ENCODE peak calls at places on chromosomes 4 and X, in nine cellular contexts. G is H9, O is GM13977, J is BE2C, W is astrocyte of the spinal cord, U is foreskin keratinocyte, Y is pancreas, H is ascending aorta, E is testis. T is an unnamed sample.

GRCh38 chr4:17447056-17447455 is 64.8 kb downstream of the QDPR start:
- DNase-seq in G (no peak), O (no peak), J (no peak), W (peak; percentile 23), U (peak; percentile 70), Y (no peak), H (no peak), E (no peak), T (no peak)

GRCh38 chr4:54571293-54571723 is 86.4 kb upstream of the KIT start:
- DNase-seq in G (no peak), O (no peak), J (no peak), W (no peak), U (no peak), Y (no peak), H (no peak), E (no peak), T (no peak)

GRCh38 chr4:98802673-98803286 is 126.2 kb downstream of the EIF4E start:
- DNase-seq in G (no peak), O (no peak), J (no peak), W (no peak), U (no peak), Y (no peak), H (no peak), E (no peak), T (no peak)

GRCh38 chrX:143082537-143082936 is 56.8 kb downstream of the SPANXN4 start:
- DNase-seq in G (no peak), O (no peak), J (no peak), W (no peak), U (no peak), Y (no peak), H (no peak), E (no peak), T (no peak)

GRCh38 chr4:122531514-122531913 is 75.0 kb upstream of the IL2 start:
- DNase-seq in G (no peak), O (no peak), J (no peak), W (no peak), U (no peak), Y (no peak), H (no peak), E (no peak), T (no peak)

GRCh38 chrX:150688911-150689451 is 4.2 kb upstream of the MTMR1 start:
- DNase-seq in G (peak; percentile 43), O (no peak), J (no peak), W (peak; percentile 93), U (peak; percentile 96), Y (no peak), H (no peak), E (no peak), T (peak; percentile 56)

GRCh38 chr4:118099106-118099505 is 64.8 kb downstream of the NDST3 start:
- DNase-seq in G (no peak), O (no peak), J (no peak), W (no peak), U (no peak), Y (no peak), H (no peak), E (no peak), T (no peak)

GRCh38 chrX:29687687-29688086 is 527.7 kb upstream of the MAGEB2 start:
- DNase-seq in G (no peak), O (no peak), J (no peak), W (peak; percentile 64), U (peak; percentile 30), Y (no peak), H (no peak), E (no peak), T (no peak)

GRCh38 chr4:95363966-95364365 is 184.8 kb downstream of the UNC5C start:
- DNase-seq in G (no peak), O (no peak), J (no peak), W (no peak), U (peak; percentile 10), Y (no peak), H (no peak), E (no peak), T (no peak)

GRCh38 chrX:13808865-13809264 is 8.0 kb downstream of the GPM6B start:
- DNase-seq in G (no peak), O (no peak), J (no peak), W (no peak), U (no peak), Y (no peak), H (no peak), E (no peak), T (no peak)

GRCh38 chrX:7110821-7111276 is 36.7 kb upstream of the STS start:
- DNase-seq in G (no peak), O (no peak), J (no peak), W (no peak), U (no peak), Y (no peak), H (no peak), E (no peak), T (no peak)

GRCh38 chr4:184282251-184282713 is 64.6 kb upstream of the ENPP6 start:
- DNase-seq in G (no peak), O (peak; percentile 30), J (no peak), W (no peak), U (peak; percentile 79), Y (no peak), H (no peak), E (no peak), T (no peak)

GRCh38 chr4:19987746-19988145 is 264.0 kb upstream of the SLIT2 start:
- DNase-seq in G (no peak), O (no peak), J (no peak), W (peak; percentile 83), U (peak; percentile 71), Y (no peak), H (no peak), E (no peak), T (no peak)

GRCh38 chr4:61657016-61657415 is 456.9 kb downstream of the ADGRL3 start:
- DNase-seq in G (no peak), O (no peak), J (no peak), W (no peak), U (no peak), Y (no peak), H (no peak), E (no peak), T (no peak)

GRCh38 chr4:21366840-21367239 is 581.7 kb downstream of the KCNIP4 start:
- DNase-seq in G (no peak), O (no peak), J (no peak), W (no peak), U (no peak), Y (no peak), H (no peak), E (no peak), T (no peak)

GRCh38 chr4:158056689-158057245 is 116.1 kb downstream of the GASK1B start:
- DNase-seq in G (no peak), O (no peak), J (no peak), W (no peak), U (no peak), Y (no peak), H (no peak), E (no peak), T (no peak)

GRCh38 chr4:149426461-149426860 is 389.2 kb downstream of the IQCM start:
- DNase-seq in G (no peak), O (no peak), J (no peak), W (no peak), U (no peak), Y (no peak), H (no peak), E (no peak), T (no peak)

DNA sequence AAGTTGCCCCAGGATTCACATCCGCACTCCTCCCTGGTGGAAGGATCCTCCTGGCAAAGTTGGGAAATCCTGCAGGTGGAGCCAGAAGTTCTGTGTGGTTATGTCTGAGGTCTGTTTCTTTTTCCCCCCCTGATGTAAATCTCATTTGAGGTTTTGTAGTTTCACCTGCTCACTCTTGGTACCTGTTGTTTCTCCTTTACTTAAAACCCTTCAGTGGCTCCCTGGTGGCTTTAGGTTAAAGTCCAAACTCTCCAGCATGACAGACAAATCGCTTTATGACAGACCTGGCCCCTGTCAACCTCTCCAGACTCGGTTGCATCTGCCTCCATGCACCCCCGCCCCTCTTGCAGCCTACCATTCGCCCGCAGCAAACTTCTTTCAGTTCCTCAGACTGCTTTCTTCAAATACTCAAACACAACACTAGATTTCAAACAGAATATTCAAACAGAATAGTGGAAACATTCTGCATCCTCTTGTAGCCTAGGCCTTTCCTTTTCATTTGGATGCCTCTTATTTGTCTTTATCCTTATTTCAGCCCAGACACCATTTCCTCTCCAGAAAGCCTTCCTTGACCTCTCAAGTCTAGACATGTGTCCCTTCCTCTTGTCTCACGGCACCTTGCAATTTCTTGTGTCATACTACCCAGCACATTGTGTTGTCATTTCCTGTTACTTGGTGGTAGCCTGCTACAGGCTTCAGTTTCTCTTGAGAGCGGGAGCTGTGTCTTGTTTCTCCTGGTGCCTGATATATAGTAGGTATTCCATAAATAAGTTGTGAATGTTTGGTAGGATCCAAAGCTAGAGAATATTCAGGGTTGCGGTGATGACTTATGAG is 24.8 kb downstream of the IL13RA1 start:
- DNase-seq in G (no peak), O (peak; percentile 34), J (no peak), W (no peak), U (peak; percentile 47), Y (no peak), H (no peak), E (no peak), T (no peak)
- TF ChIP-seq CTCF in G (no peak), O (no peak), J (no peak), W (no peak), U (no peak), Y (no peak), H (no peak), E (no peak), T (no peak)

GRCh38 chrX:25002658-25003015 is 13.1 kb downstream of the ARX start:
- DNase-seq in G (no peak), O (no peak), J (no peak), W (no peak), U (no peak), Y (no peak), H (no peak), E (no peak), T (no peak)
- TF ChIP-seq CTCF in G (no peak), O (no peak), J (no peak), W (no peak), U (no peak), Y (no peak), H (no peak), E (no peak), T (no peak)

DNA sequence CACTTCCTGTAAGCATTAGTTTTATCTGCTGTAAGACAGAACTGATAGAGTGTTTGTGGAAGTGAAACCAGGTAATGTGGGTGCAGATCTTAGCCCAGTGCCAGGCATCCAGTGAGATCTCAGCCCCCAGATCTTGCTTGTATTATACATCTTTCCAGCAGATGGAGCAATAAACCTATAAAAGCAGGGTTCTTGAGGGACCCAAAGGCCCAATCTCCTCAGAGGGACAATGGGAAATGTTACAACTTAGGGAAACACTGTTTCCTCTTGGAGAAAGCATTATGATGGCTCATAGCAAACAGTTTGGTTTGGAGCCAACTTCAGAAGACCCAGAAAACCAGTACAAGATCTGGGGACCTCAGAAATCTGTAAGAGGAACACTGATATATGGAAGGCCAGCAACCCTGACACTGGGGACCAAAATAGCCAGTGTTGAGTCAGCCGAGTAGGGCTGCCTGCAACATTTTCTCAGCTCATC is 206.3 kb downstream of the SLC7A11 start:
- DNase-seq in G (no peak), O (peak; percentile 59), J (peak; percentile 11), W (peak; percentile 67), U (peak; percentile 64), Y (no peak), H (no peak), E (peak; percentile 22), T (no peak)
- TF ChIP-seq CTCF in G (peak; percentile 79), O (peak; percentile 48), J (peak; percentile 71), W (peak; percentile 64), U (peak; percentile 86), Y (no peak), H (peak; percentile 45), E (peak; percentile 57), T (peak; percentile 62)

GRCh38 chr4:39840027-39840426 is 137.7 kb downstream of the PDS5A start:
- DNase-seq in G (no peak), O (no peak), J (no peak), W (no peak), U (no peak), Y (no peak), H (no peak), E (no peak), T (no peak)

GRCh38 chr4:39834269-39834668 is 136.3 kb downstream of the UBE2K start:
- DNase-seq in G (no peak), O (no peak), J (no peak), W (no peak), U (no peak), Y (no peak), H (no peak), E (no peak), T (no peak)
- TF ChIP-seq CTCF in G (no peak), O (no peak), J (no peak), W (no peak), U (no peak), Y (no peak), H (no peak), E (no peak), T (no peak)